ENCODE peak calls at places on chromosome 18, in six cellular contexts. C, X, U, H, O and B are unnamed samples.

GRCh38 chr18:23238152-23238531 is 102.9 kb downstream of the CABLES1 start:
- DNase-seq in C (no peak), X (no peak), H (no peak), U (no peak), O (no peak), B (no peak)

GRCh38 chr18:78242796-78243195 is 736.8 kb upstream of the SALL3 start:
- DNase-seq in H (no peak), U (no peak), O (no peak), C (no peak), X (no peak), B (no peak)

GRCh38 chr18:14914126-14914525 is 166.2 kb downstream of the ANKRD30B start:
- DNase-seq in X (no peak), U (no peak), H (no peak), C (no peak), O (no peak), B (no peak)

GRCh38 chr18:55811964-55812363 is 224.0 kb upstream of the TCF4 start:
- DNase-seq in O (no peak), C (no peak), H (no peak), X (no peak), U (no peak), B (no peak)

GRCh38 chr18:56738184-56738583 is 87.0 kb downstream of the WDR7 start:
- DNase-seq in U (no peak), O (no peak), C (no peak), X (no peak), H (no peak), B (no peak)

GRCh38 chr18:63887424-63887823 is at the start of gene SERPINB2:
- DNase-seq in U (no peak), X (no peak), H (no peak), C (no peak), O (no peak), B (no peak)

GRCh38 chr18:62558015-62558663 is 35.3 kb downstream of the ZCCHC2 start:
- DNase-seq in H (no peak), O (no peak), C (no peak), U (no peak), X (no peak), B (no peak)

GRCh38 chr18:79798999-79799370 is 1.2 kb downstream of the KCNG2 start:
- DNase-seq in U (no peak), C (peak; percentile 66), H (no peak), X (no peak), O (no peak), B (no peak)

GRCh38 chr18:9115984-9116383 is 13.5 kb downstream of the NDUFV2 start:
- DNase-seq in H (no peak), X (no peak), O (no peak), U (no peak), C (no peak), B (no peak)

GRCh38 chr18:2338601-2339000 is 232.7 kb downstream of the METTL4 start:
- DNase-seq in U (no peak), O (no peak), X (no peak), C (no peak), H (no peak), B (no peak)

GRCh38 chr18:22667616-22668422 is 250.1 kb upstream of the CTAGE1 start:
- DNase-seq in O (peak; percentile 20), X (no peak), C (no peak), H (peak; percentile 34), U (peak; percentile 86), B (no peak)

GRCh38 chr18:48263913-48264506 is 145.2 kb downstream of the ZBTB7C start:
- DNase-seq in X (no peak), U (no peak), H (no peak), C (no peak), O (no peak), B (no peak)

GRCh38 chr18:58612239-58613055 is 16.4 kb downstream of the ALPK2 start:
- DNase-seq in U (no peak), C (no peak), O (no peak), X (no peak), H (no peak), B (no peak)

GRCh38 chr18:5895886-5896740 is 791 bp upstream of the TMEM200C start:
- DNase-seq in H (no peak), C (peak; percentile 80), X (no peak), O (no peak), U (no peak), B (no peak)

GRCh38 chr18:4241218-4241617 is 213.9 kb downstream of the DLGAP1 start:
- DNase-seq in H (no peak), C (no peak), X (no peak), U (no peak), O (no peak), B (no peak)

GRCh38 chr18:37565985-37566478 is 434 bp upstream of the CELF4 start:
- DNase-seq in C (peak; percentile 83), U (no peak), X (no peak), H (no peak), O (no peak), B (peak; percentile 72)

GRCh38 chr18:3450358-3451107 is 561 bp downstream of the TGIF1 start:
- DNase-seq in H (no peak), C (no peak), U (peak; percentile 37), O (no peak), X (no peak), B (peak; percentile 65)

GRCh38 chr18:24246143-24246542 is 107.3 kb downstream of the CABYR start:
- DNase-seq in C (no peak), H (no peak), O (peak; percentile 23), U (no peak), X (no peak), B (no peak)

GRCh38 chr18:28147674-28148171 is 29.2 kb downstream of the CDH2 start:
- DNase-seq in X (peak; percentile 24), H (no peak), C (no peak), U (no peak), O (no peak), B (no peak)
- TF ChIP-seq JUND in X (no peak), H (no peak), C (no peak), U (no peak), O (no peak), B (no peak)

GRCh38 chr18:34957864-34958259 is 83.4 kb upstream of the MAPRE2 start:
- DNase-seq in H (no peak), U (no peak), O (no peak), C (no peak), X (no peak), B (no peak)

GRCh38 chr18:34959211-34959829 is 81.9 kb upstream of the MAPRE2 start:
- DNase-seq in C (no peak), U (no peak), O (no peak), X (peak; percentile 92), H (no peak), B (no peak)

GRCh38 chr18:34957119-34957863 is 83.9 kb upstream of the MAPRE2 start:
- DNase-seq in U (no peak), C (no peak), O (no peak), H (no peak), X (peak; percentile 91), B (no peak)

GRCh38 chr18:34959989-34960388 is 81.2 kb upstream of the MAPRE2 start:
- DNase-seq in C (no peak), U (no peak), H (no peak), O (no peak), X (no peak), B (no peak)

DNA sequence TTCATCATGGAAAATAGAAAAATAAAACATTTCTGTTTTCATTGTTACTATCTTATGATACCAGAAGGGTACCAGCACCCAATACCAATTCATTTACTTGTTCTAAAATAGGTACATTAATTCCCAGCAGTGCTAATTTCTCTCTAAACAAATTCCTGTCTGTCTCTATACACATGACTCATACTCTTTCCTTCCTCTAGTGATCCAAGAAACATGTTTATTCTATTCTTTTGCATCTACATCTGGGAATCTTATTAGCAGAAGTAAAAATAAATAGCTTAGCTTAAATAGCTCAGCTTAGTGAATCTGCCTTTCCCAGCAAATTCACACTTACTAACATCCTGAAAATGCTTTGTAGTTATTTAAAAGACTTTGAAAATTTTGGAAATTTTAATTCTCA is 84.5 kb upstream of the MAPRE2 start:
- DNase-seq in U (no peak), X (no peak), O (no peak), H (no peak), C (no peak), B (no peak)
- TF ChIP-seq JUND in U (no peak), X (no peak), O (no peak), H (no peak), C (no peak), B (no peak)

GRCh38 chr18:10663750-10664149 is 137.9 kb downstream of the NAPG start:
- DNase-seq in U (no peak), X (no peak), C (no peak), H (no peak), O (no peak), B (no peak)

GRCh38 chr18:10661333-10661732 is 135.5 kb downstream of the NAPG start:
- DNase-seq in U (no peak), H (no peak), X (no peak), O (no peak), C (no peak), B (no peak)

GRCh38 chr18:10659000-10659399 is 133.2 kb downstream of the NAPG start:
- DNase-seq in C (no peak), O (no peak), X (no peak), H (no peak), U (no peak), B (no peak)

GRCh38 chr18:10660485-10660884 is 134.7 kb downstream of the NAPG start:
- DNase-seq in O (peak; percentile 24), X (no peak), U (no peak), C (no peak), H (no peak), B (no peak)

GRCh38 chr18:10659594-10659993 is 133.8 kb downstream of the NAPG start:
- DNase-seq in U (no peak), O (no peak), X (no peak), C (no peak), H (no peak), B (no peak)
- TF ChIP-seq JUND in U (no peak), O (no peak), X (no peak), C (no peak), H (no peak), B (no peak)

GRCh38 chr18:13026583-13027270 is 35.6 kb downstream of the CEP192 start:
- DNase-seq in C (no peak), O (no peak), X (no peak), H (no peak), U (no peak), B (no peak)
- TF ChIP-seq JUND in C (no peak), O (no peak), X (no peak), H (no peak), U (no peak), B (no peak)

DNA sequence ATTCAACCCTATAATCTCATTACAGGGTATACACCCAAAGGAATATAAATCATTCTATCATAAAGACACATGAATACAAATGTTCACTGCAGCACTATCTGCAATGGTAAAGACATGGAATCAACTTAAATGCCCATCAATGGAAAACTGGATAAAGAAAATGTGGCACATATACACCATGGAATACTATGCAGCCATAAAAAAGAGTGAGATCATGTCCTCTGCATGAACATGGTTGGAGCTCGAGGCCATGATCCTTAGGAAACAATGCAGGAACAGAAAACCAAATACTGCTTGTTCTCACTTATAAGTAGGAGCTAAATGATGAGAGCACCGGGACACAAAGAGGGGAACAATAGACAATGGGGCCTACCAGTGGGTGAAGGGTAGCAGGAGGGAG is 88.5 kb upstream of the CD226 start:
- DNase-seq in O (no peak), U (no peak), X (no peak), H (no peak), C (no peak), B (no peak)
- TF ChIP-seq JUND in O (no peak), U (no peak), X (no peak), H (no peak), C (no peak), B (no peak)